ENCODE peak calls at places on chromosome 10, in ten cellular contexts. K is H1, Z is MM.1S, E is GM23248, J is mammary epithelial cell, F is OCI-LY7, V is hepatocyte, X is H9, D is endothelial cell of umbilical vein, N is astrocyte. P is an unnamed sample.

GRCh38 chr10:7551289-7551688 is 115.5 kb downstream of the ITIH5 start:
- DNase-seq in K (no peak), Z (no peak), E (no peak), J (no peak), F (no peak), V (no peak), X (no peak), D (no peak), N (no peak), P (no peak)

GRCh38 chr10:4282496-4282895 is 497.5 kb upstream of the KLF6 start:
- DNase-seq in K (no peak), Z (no peak), E (no peak), J (no peak), F (no peak), V (no peak), X (no peak), D (no peak), N (no peak), P (no peak)

GRCh38 chr10:124474502-124475070 is 13.0 kb downstream of the LHPP start:
- DNase-seq in K (no peak), Z (no peak), E (no peak), J (no peak), F (no peak), V (no peak), X (no peak), D (no peak), N (no peak), P (no peak)

GRCh38 chr10:74784462-74784861 is 41.9 kb upstream of the KAT6B start:
- DNase-seq in K (no peak), Z (no peak), E (no peak), J (no peak), F (no peak), V (no peak), X (no peak), D (no peak), N (no peak), P (no peak)

GRCh38 chr10:125159932-125160855 is at the start of gene CTBP2:
- DNase-seq in K (peak; percentile 68), Z (no peak), E (peak; percentile 74), J (no peak), F (no peak), V (peak; percentile 84), X (peak; percentile 64), D (peak; percentile 36), N (no peak), P (peak; percentile 42)

GRCh38 chr10:45438457-45439090 is 64.6 kb downstream of the ALOX5 start:
- DNase-seq in K (peak; percentile 22), Z (no peak), E (no peak), J (peak; percentile 11), F (no peak), V (no peak), X (no peak), D (no peak), N (no peak), P (no peak)

GRCh38 chr10:118635674-118636402 is 40.4 kb upstream of the PRLHR start:
- DNase-seq in K (no peak), Z (no peak), E (no peak), J (no peak), F (no peak), V (no peak), X (no peak), D (no peak), N (no peak), P (no peak)

GRCh38 chr10:103936022-103936421 is 18.0 kb upstream of the STN1 start:
- DNase-seq in K (no peak), Z (no peak), E (no peak), J (no peak), F (no peak), V (no peak), X (no peak), D (no peak), N (no peak), P (no peak)

GRCh38 chr10:20521186-20521585 is 375.9 kb downstream of the NEBL start:
- DNase-seq in K (no peak), Z (no peak), E (no peak), J (no peak), F (no peak), V (no peak), X (no peak), D (no peak), N (no peak), P (no peak)

GRCh38 chr10:36675458-36675880 is 449.9 kb upstream of the ANKRD30A start:
- DNase-seq in K (no peak), Z (no peak), E (peak; percentile 91), J (peak; percentile 37), F (no peak), V (no peak), X (no peak), D (no peak), N (peak; percentile 86), P (peak; percentile 100)

GRCh38 chr10:79401015-79401921 is 44.2 kb downstream of the ZCCHC24 start:
- DNase-seq in K (no peak), Z (no peak), E (peak; percentile 87), J (no peak), F (no peak), V (no peak), X (no peak), D (no peak), N (no peak), P (no peak)

GRCh38 chr10:77899080-77899477 is 27.5 kb downstream of the DLG5 start:
- DNase-seq in K (no peak), Z (no peak), E (peak; percentile 88), J (peak; percentile 95), F (no peak), V (no peak), X (no peak), D (no peak), N (peak; percentile 46), P (peak; percentile 99)

GRCh38 chr10:78460204-78460603 is 426.5 kb downstream of the RPS24 start:
- DNase-seq in K (no peak), Z (no peak), E (no peak), J (no peak), F (no peak), V (no peak), X (no peak), D (no peak), N (no peak), P (no peak)

DNA sequence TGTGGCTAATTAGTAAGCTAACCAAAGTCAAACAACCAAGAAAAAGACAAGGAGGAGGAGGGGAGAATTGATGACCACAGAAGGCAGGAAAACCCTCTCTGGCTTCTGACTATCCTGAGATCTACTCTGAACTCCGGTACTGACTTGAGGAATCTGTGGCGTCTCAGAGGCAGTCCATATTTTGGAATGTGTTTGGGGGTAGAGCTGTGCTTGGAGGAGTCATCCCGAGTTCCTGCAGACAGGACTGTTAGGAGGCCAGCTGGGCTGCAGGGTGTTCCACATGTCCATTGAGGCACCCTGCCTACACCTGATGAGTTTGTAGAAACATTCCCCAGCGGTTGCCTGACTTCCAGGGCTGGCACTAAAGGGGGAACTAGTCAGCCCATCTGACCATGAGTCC is 91.6 kb downstream of the PLCE1 start:
- DNase-seq in K (no peak), Z (no peak), E (no peak), J (no peak), F (no peak), V (no peak), X (no peak), D (no peak), N (peak; percentile 6), P (no peak)
- H4K20me1 ChIP-seq in K (no peaks in the 10 kb centered on the region), Z (no peaks in the 10 kb centered on the region), E (no peaks in the 10 kb centered on the region), J (no peaks in the 10 kb centered on the region), F (no peaks in the 10 kb centered on the region), V (no peaks in the 10 kb centered on the region), X (no peaks in the 10 kb centered on the region), D (no peaks in the 10 kb centered on the region), N (no peaks in the 10 kb centered on the region), P (no peaks in the 10 kb centered on the region)

GRCh38 chr10:71771821-71772617 is 1.3 kb downstream of the VSIR start:
- DNase-seq in K (no peak), Z (no peak), E (peak; percentile 94), J (peak; percentile 78), F (no peak), V (peak; percentile 75), X (no peak), D (peak; percentile 32), N (peak; percentile 68), P (peak; percentile 73)
- H3K4me1 ChIP-seq in K (peaks cover 7% of the 10 kb centered on the region), Z (peaks cover 23% of the 10 kb centered on the region), E (peaks cover 49% of the 10 kb centered on the region), J (peaks cover 61% of the 10 kb centered on the region), F (peaks cover 68% of the 10 kb centered on the region), V (peaks cover 35% of the 10 kb centered on the region), X (no peaks in the 10 kb centered on the region), D (peaks cover 36% of the 10 kb centered on the region), N (peaks cover 31% of the 10 kb centered on the region), P (peaks cover 28% of the 10 kb centered on the region)

GRCh38 chr10:12500406-12501303 is 151.3 kb downstream of the CAMK1D start:
- DNase-seq in K (peak; percentile 19), Z (no peak), E (no peak), J (no peak), F (no peak), V (peak; percentile 55), X (no peak), D (peak; percentile 6), N (no peak), P (no peak)

GRCh38 chr10:12501324-12501723 is 152.0 kb downstream of the CAMK1D start:
- DNase-seq in K (no peak), Z (no peak), E (no peak), J (no peak), F (no peak), V (peak; percentile 72), X (no peak), D (no peak), N (no peak), P (no peak)

GRCh38 chr10:12503311-12503710 is 154.0 kb downstream of the CAMK1D start:
- DNase-seq in K (peak; percentile 42), Z (no peak), E (no peak), J (no peak), F (no peak), V (peak; percentile 33), X (no peak), D (no peak), N (no peak), P (no peak)

GRCh38 chr10:12502526-12503274 is 153.4 kb downstream of the CAMK1D start:
- DNase-seq in K (peak; percentile 35), Z (no peak), E (no peak), J (no peak), F (no peak), V (no peak), X (no peak), D (no peak), N (no peak), P (no peak)

DNA sequence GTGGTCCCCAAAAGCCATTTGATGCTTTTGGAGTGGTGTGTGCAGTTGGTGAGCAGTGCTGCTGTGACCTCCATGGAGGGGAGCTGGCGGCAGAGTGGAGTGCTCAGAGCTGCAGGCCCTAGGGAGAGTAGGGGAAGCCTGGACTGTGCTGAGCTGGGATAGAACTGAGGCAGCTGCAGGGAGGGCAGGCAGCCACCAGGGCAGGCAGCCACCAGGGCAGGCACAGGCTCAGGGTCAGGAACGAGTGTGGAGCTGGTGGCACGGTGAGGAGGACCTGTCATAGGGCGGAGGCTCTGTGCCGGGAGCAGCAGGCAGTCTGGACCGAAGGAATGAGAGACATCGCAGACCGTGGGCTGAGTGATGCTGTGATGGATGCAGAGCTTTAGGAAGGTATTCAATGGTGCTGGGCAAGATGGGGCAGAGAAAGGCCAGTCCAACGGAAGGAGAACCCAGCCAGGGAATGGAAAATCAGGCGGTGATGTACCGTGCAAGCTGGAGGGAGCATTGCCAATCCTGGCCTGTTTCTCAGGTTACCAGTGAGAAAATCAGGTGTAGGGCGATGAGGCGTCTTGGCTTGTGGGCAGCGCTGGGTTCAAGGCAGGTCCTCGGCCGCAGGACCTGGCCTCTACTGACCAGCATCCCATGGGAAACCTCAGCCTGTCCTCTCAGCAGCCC is 152.6 kb downstream of the CAMK1D start:
- DNase-seq in K (peak; percentile 45), Z (no peak), E (no peak), J (no peak), F (no peak), V (peak; percentile 18), X (no peak), D (no peak), N (no peak), P (no peak)
- H4K20me1 ChIP-seq in K (no peaks in the 10 kb centered on the region), Z (no peaks in the 10 kb centered on the region), E (no peaks in the 10 kb centered on the region), J (no peaks in the 10 kb centered on the region), F (no peaks in the 10 kb centered on the region), V (no peaks in the 10 kb centered on the region), X (no peaks in the 10 kb centered on the region), D (no peaks in the 10 kb centered on the region), N (peaks cover 71% of the 10 kb centered on the region), P (no peaks in the 10 kb centered on the region)

GRCh38 chr10:71761105-71761511 is 12.2 kb downstream of the VSIR start:
- DNase-seq in K (no peak), Z (no peak), E (no peak), J (peak; percentile 82), F (no peak), V (no peak), X (no peak), D (no peak), N (no peak), P (peak; percentile 48)
- H3K4me1 ChIP-seq in K (peaks cover 5% of the 10 kb centered on the region), Z (no peaks in the 10 kb centered on the region), E (peaks cover 41% of the 10 kb centered on the region), J (peaks cover 46% of the 10 kb centered on the region), F (peaks cover 13% of the 10 kb centered on the region), V (peaks cover 13% of the 10 kb centered on the region), X (no peaks in the 10 kb centered on the region), D (no peaks in the 10 kb centered on the region), N (peaks cover 17% of the 10 kb centered on the region), P (peaks cover 12% of the 10 kb centered on the region)

P was measured in PC-3.